ENCODE peak calls at places on chromosome 5, in nine cellular contexts. P is head of caudate nucleus; O is C1 segment of cervical spinal cord; D is NCI-H2171; F is body of pancreas; H is fibroblast of pulmonary artery; R is NCI-H1092 treated with DMSO at 0.1 percent for 48 hours; M is natural killer cell treated with Interleukin-12 subunit alpha and Interleukin-12 subunit beta and Interleukin-15 and Interleukin-18, amount 100 ng/mL, for 72 hours; V is NCI-H460. K is an unnamed sample.

GRCh38 chr5:178413992-178414391 is 176.2 kb downstream of the COL23A1 start:
- DNase-seq in P (no peak), O (no peak), D (peak; percentile 16), F (no peak), H (no peak), R (no peak), M (no peak), V (no peak), K (no peak)

GRCh38 chr5:115072266-115073056 is 97.2 kb downstream of the TRIM36 start:
- DNase-seq in P (no peak), O (no peak), D (no peak), F (peak; percentile 66), H (no peak), R (no peak), M (no peak), V (no peak), K (no peak)

GRCh38 chr5:39164529-39165402 is 54.6 kb downstream of the FYB1 start:
- DNase-seq in P (no peak), O (no peak), D (no peak), F (no peak), H (no peak), R (no peak), M (no peak), V (no peak), K (no peak)

GRCh38 chr5:72123764-72124163 is 16.5 kb downstream of the MAP1B start:
- DNase-seq in P (no peak), O (no peak), D (no peak), F (no peak), H (no peak), R (no peak), M (no peak), V (no peak), K (no peak)

GRCh38 chr5:152221721-152222629 is 183.1 kb downstream of the NMUR2 start:
- DNase-seq in P (no peak), O (no peak), D (no peak), F (no peak), H (no peak), R (no peak), M (no peak), V (no peak), K (no peak)

GRCh38 chr5:176677209-176677931 is 30.1 kb downstream of the TSPAN17 start:
- DNase-seq in P (no peak), O (no peak), D (no peak), F (no peak), H (no peak), R (no peak), M (no peak), V (no peak), K (no peak)

GRCh38 chr5:97078958-97079357 is 63.5 kb downstream of the LIX1 start:
- DNase-seq in P (no peak), O (no peak), D (no peak), F (no peak), H (no peak), R (no peak), M (no peak), V (no peak), K (no peak)

GRCh38 chr5:60546157-60546556 is 153.8 kb downstream of the DEPDC1B start:
- DNase-seq in P (no peak), O (no peak), D (no peak), F (no peak), H (no peak), R (no peak), M (no peak), V (no peak), K (no peak)

GRCh38 chr5:980941-981340 is 27.7 kb upstream of the NKD2 start:
- DNase-seq in P (no peak), O (no peak), D (no peak), F (no peak), H (no peak), R (no peak), M (no peak), V (no peak), K (no peak)